ENCODE peak calls at places on chromosomes 1 and 21, in ten cellular contexts. One of them, this sample, is unnamed.

GRCh38 chr1:203765029-203765837 is at the start of gene LAX1:
- DNase-seq in mucosa of descending colon: no peak
- DNase-seq in A549: no peak
- DNase-seq in RWPE1: no peak
- DNase-seq in Peyer's patch: peak; percentile 82
- DNase-seq in AG10803: no peak
- DNase-seq in GM23338: no peak
- DNase-seq in stomach: peak; percentile 43
- DNase-seq in IMR-90: no peak
- DNase-seq in WTC11: no peak
- DNase-seq in this sample: no peak

GRCh38 chr1:182279724-182280506 is 111.7 kb downstream of the GLUL start:
- DNase-seq in WTC11: no peak
- DNase-seq in IMR-90: no peak
- DNase-seq in AG10803: peak; percentile 40
- DNase-seq in mucosa of descending colon: no peak
- DNase-seq in A549: no peak
- DNase-seq in Peyer's patch: no peak
- DNase-seq in GM23338: peak; percentile 50
- DNase-seq in RWPE1: no peak
- DNase-seq in stomach: no peak
- DNase-seq in this sample: no peak

GRCh38 chr1:26768755-26769154 is 19.0 kb upstream of the PIGV start:
- DNase-seq in IMR-90: peak; percentile 76
- DNase-seq in A549: no peak
- DNase-seq in WTC11: no peak
- DNase-seq in stomach: no peak
- DNase-seq in mucosa of descending colon: no peak
- DNase-seq in AG10803: peak; percentile 92
- DNase-seq in RWPE1: no peak
- DNase-seq in Peyer's patch: no peak
- DNase-seq in GM23338: no peak
- DNase-seq in this sample: no peak

GRCh38 chr1:13749543-13750307 is 49.7 kb downstream of the PRDM2 start:
- DNase-seq in A549: peak; percentile 12
- DNase-seq in AG10803: peak; percentile 49
- DNase-seq in stomach: peak; percentile 67
- DNase-seq in IMR-90: peak; percentile 36
- DNase-seq in GM23338: peak; percentile 69
- DNase-seq in mucosa of descending colon: peak; percentile 81
- DNase-seq in WTC11: peak; percentile 61
- DNase-seq in RWPE1: peak; percentile 42
- DNase-seq in Peyer's patch: peak; percentile 36
- DNase-seq in this sample: peak; percentile 79

GRCh38 chr21:35909456-35910178 is 150.7 kb downstream of the SETD4 start:
- DNase-seq in A549: no peak
- DNase-seq in AG10803: peak; percentile 58
- DNase-seq in WTC11: no peak
- DNase-seq in Peyer's patch: no peak
- DNase-seq in IMR-90: peak; percentile 21
- DNase-seq in stomach: no peak
- DNase-seq in mucosa of descending colon: no peak
- DNase-seq in RWPE1: no peak
- DNase-seq in GM23338: peak; percentile 13
- DNase-seq in this sample: no peak

GRCh38 chr1:234921266-234922062 is 207.2 kb downstream of the TOMM20 start:
- DNase-seq in A549: no peak
- DNase-seq in RWPE1: no peak
- DNase-seq in Peyer's patch: no peak
- DNase-seq in stomach: peak; percentile 75
- DNase-seq in WTC11: no peak
- DNase-seq in GM23338: no peak
- DNase-seq in IMR-90: peak; percentile 70
- DNase-seq in AG10803: peak; percentile 58
- DNase-seq in mucosa of descending colon: no peak
- DNase-seq in this sample: no peak

GRCh38 chr1:51648180-51649109 is 31.6 kb downstream of the OSBPL9 start:
- DNase-seq in WTC11: no peak
- DNase-seq in RWPE1: no peak
- DNase-seq in A549: no peak
- DNase-seq in Peyer's patch: no peak
- DNase-seq in AG10803: peak; percentile 59
- DNase-seq in IMR-90: peak; percentile 93
- DNase-seq in mucosa of descending colon: no peak
- DNase-seq in GM23338: peak; percentile 43
- DNase-seq in stomach: no peak
- DNase-seq in this sample: peak; percentile 48

GRCh38 chr1:36150296-36151132 is 1.2 kb upstream of the TRAPPC3 start:
- DNase-seq in stomach: peak; percentile 94
- DNase-seq in mucosa of descending colon: peak; percentile 96
- DNase-seq in Peyer's patch: peak; percentile 83
- DNase-seq in WTC11: peak; percentile 84
- DNase-seq in GM23338: peak; percentile 93
- DNase-seq in IMR-90: peak; percentile 95
- DNase-seq in A549: peak; percentile 82
- DNase-seq in AG10803: peak; percentile 96
- DNase-seq in RWPE1: peak; percentile 91
- DNase-seq in this sample: peak; percentile 91

DNA sequence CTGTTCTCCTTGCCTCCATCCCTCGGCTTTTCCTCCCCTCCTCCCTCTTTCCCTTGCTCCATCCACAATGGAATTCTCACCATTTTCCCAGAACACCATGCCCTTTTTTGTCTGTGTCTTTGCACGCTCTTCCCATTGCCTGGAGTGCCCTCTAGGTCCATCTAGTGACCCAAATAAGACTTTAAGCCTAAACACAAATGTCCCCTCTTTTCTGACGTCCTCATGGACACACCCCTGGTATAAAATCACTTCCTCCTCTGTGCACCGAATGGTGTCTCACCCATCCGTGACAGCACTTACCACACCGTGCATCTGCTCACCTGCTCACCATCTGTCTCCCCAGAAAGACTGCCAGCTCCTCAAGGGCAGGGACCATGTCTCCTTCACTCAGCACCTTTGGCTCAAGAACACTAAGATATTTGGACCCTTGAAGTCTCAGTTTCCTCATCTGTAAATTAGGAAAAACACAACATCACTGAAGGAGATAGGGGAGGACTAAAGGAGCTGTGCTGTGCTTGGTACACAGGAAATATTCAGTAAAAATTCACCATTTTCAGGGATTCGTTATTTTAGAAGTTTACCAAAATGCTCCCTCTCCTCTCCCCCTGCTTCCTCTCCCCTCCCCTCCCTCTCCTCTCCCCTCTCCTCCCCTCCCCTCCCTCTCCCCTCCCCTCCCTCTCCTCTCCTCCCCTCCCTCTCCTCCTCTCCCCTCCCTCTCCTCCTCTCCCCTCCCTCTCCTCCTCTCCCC is 23.7 kb upstream of the CPT2 start:
- DNase-seq in IMR-90: no peak
- DNase-seq in mucosa of descending colon: no peak
- DNase-seq in RWPE1: no peak
- DNase-seq in AG10803: peak; percentile 89
- DNase-seq in Peyer's patch: peak; percentile 31
- DNase-seq in GM23338: peak; percentile 39
- DNase-seq in WTC11: no peak
- DNase-seq in stomach: no peak
- DNase-seq in A549: peak; percentile 59
- DNase-seq in this sample: no peak
- TF ChIP-seq CTCF in IMR-90: peak; percentile 9
- TF ChIP-seq CTCF in mucosa of descending colon: no peak
- TF ChIP-seq CTCF in RWPE1: no peak
- TF ChIP-seq CTCF in AG10803: peak; percentile 64
- TF ChIP-seq CTCF in Peyer's patch: no peak
- TF ChIP-seq CTCF in GM23338: peak; percentile 51
- TF ChIP-seq CTCF in WTC11: no peak
- TF ChIP-seq CTCF in stomach: no peak
- TF ChIP-seq CTCF in A549: peak; percentile 45
- TF ChIP-seq CTCF in this sample: no peak

DNA sequence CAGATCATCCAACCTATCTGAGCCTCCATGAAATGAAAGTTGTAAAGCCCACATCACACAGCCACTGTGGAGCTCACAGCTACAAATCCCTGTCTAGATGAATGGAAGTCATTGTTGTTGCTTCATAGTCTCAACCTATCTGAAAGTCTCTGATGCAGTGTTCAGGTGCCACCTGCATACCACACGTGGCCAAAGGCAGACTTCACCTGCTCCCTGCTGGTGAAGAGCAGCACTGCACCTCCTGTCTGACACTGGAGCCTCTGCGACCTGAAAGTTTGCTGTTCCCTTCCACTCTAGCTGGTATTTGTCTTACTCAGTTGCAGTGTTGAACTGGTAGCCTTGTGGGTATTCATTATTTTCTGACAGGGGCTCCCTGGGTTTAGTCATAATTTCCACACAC is 18.4 kb downstream of the LORICRIN start:
- DNase-seq in IMR-90: no peak
- DNase-seq in AG10803: no peak
- DNase-seq in stomach: peak; percentile 51
- DNase-seq in Peyer's patch: no peak
- DNase-seq in mucosa of descending colon: no peak
- DNase-seq in RWPE1: no peak
- DNase-seq in GM23338: peak; percentile 87
- DNase-seq in A549: peak; percentile 33
- DNase-seq in WTC11: peak; percentile 78
- DNase-seq in this sample: no peak
- TF ChIP-seq CTCF in IMR-90: peak; percentile 4
- TF ChIP-seq CTCF in AG10803: peak; percentile 34
- TF ChIP-seq CTCF in stomach: peak; percentile 48
- TF ChIP-seq CTCF in Peyer's patch: peak; percentile 77
- TF ChIP-seq CTCF in mucosa of descending colon: peak; percentile 41
- TF ChIP-seq CTCF in RWPE1: peak; percentile 52
- TF ChIP-seq CTCF in GM23338: peak; percentile 93
- TF ChIP-seq CTCF in A549: peak; percentile 32
- TF ChIP-seq CTCF in WTC11: peak; percentile 88
- TF ChIP-seq CTCF in this sample: peak; percentile 78

GRCh38 chr1:23174383-23175110 is 5.9 kb upstream of the LUZP1 start:
- DNase-seq in RWPE1: no peak
- DNase-seq in AG10803: no peak
- DNase-seq in mucosa of descending colon: no peak
- DNase-seq in GM23338: no peak
- DNase-seq in WTC11: no peak
- DNase-seq in IMR-90: no peak
- DNase-seq in Peyer's patch: no peak
- DNase-seq in A549: no peak
- DNase-seq in stomach: no peak
- DNase-seq in this sample: no peak

GRCh38 chr1:23177438-23178380 is 9.1 kb upstream of the LUZP1 start:
- DNase-seq in AG10803: peak; percentile 81
- DNase-seq in WTC11: peak; percentile 82
- DNase-seq in IMR-90: peak; percentile 75
- DNase-seq in RWPE1: peak; percentile 76
- DNase-seq in GM23338: peak; percentile 85
- DNase-seq in Peyer's patch: peak; percentile 77
- DNase-seq in stomach: peak; percentile 64
- DNase-seq in mucosa of descending colon: peak; percentile 81
- DNase-seq in A549: no peak
- DNase-seq in this sample: peak; percentile 46

GRCh38 chr1:23177031-23177430 is 8.4 kb upstream of the LUZP1 start:
- DNase-seq in GM23338: no peak
- DNase-seq in A549: no peak
- DNase-seq in RWPE1: no peak
- DNase-seq in AG10803: no peak
- DNase-seq in WTC11: no peak
- DNase-seq in mucosa of descending colon: no peak
- DNase-seq in IMR-90: no peak
- DNase-seq in stomach: no peak
- DNase-seq in Peyer's patch: no peak
- DNase-seq in this sample: no peak

GRCh38 chr1:23178414-23178813 is 9.8 kb upstream of the LUZP1 start:
- DNase-seq in WTC11: no peak
- DNase-seq in GM23338: no peak
- DNase-seq in A549: no peak
- DNase-seq in mucosa of descending colon: no peak
- DNase-seq in Peyer's patch: no peak
- DNase-seq in RWPE1: no peak
- DNase-seq in AG10803: no peak
- DNase-seq in stomach: no peak
- DNase-seq in IMR-90: no peak
- DNase-seq in this sample: no peak

DNA sequence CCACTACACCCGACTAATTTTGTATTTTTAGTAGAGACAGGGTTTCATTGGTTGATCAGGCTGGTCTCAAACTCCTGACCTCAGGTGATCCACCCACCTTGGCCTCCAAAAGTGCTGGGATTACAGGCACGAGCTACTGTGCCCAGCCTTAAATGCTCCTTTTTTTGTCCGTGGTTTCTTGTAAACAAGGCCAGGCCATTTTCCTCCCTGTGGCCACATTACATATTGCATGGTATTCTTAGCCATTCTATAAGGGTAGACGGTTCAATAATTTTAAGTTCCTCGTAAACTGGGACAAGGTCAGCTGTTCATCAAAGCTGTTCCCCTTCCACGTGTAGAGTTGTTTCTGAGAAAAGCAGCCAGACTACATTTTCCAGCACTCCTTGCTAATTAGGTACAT is 10.3 kb upstream of the LUZP1 start:
- DNase-seq in GM23338: peak; percentile 52
- DNase-seq in RWPE1: no peak
- DNase-seq in IMR-90: peak; percentile 38
- DNase-seq in A549: no peak
- DNase-seq in Peyer's patch: no peak
- DNase-seq in WTC11: no peak
- DNase-seq in stomach: no peak
- DNase-seq in AG10803: no peak
- DNase-seq in mucosa of descending colon: no peak
- DNase-seq in this sample: no peak
- TF ChIP-seq CTCF in GM23338: no peak
- TF ChIP-seq CTCF in RWPE1: no peak
- TF ChIP-seq CTCF in IMR-90: peak; percentile 40
- TF ChIP-seq CTCF in A549: no peak
- TF ChIP-seq CTCF in Peyer's patch: peak; percentile 44
- TF ChIP-seq CTCF in WTC11: no peak
- TF ChIP-seq CTCF in stomach: peak; percentile 19
- TF ChIP-seq CTCF in AG10803: peak; percentile 53
- TF ChIP-seq CTCF in mucosa of descending colon: no peak
- TF ChIP-seq CTCF in this sample: peak; percentile 9

GRCh38 chr1:155042789-155043188 is 8.3 kb upstream of the ADAM15 start:
- DNase-seq in IMR-90: no peak
- DNase-seq in AG10803: no peak
- DNase-seq in Peyer's patch: no peak
- DNase-seq in A549: no peak
- DNase-seq in mucosa of descending colon: no peak
- DNase-seq in WTC11: no peak
- DNase-seq in GM23338: no peak
- DNase-seq in stomach: no peak
- DNase-seq in RWPE1: no peak
- DNase-seq in this sample: no peak

GRCh38 chr1:155048449-155049334 is 2.4 kb upstream of the ADAM15 start:
- DNase-seq in AG10803: no peak
- DNase-seq in A549: no peak
- DNase-seq in mucosa of descending colon: no peak
- DNase-seq in GM23338: no peak
- DNase-seq in IMR-90: no peak
- DNase-seq in Peyer's patch: no peak
- DNase-seq in WTC11: no peak
- DNase-seq in stomach: no peak
- DNase-seq in RWPE1: no peak
- DNase-seq in this sample: no peak

GRCh38 chr1:155043793-155044192 is 7.3 kb upstream of the ADAM15 start:
- DNase-seq in mucosa of descending colon: no peak
- DNase-seq in Peyer's patch: no peak
- DNase-seq in RWPE1: no peak
- DNase-seq in A549: no peak
- DNase-seq in IMR-90: no peak
- DNase-seq in WTC11: no peak
- DNase-seq in GM23338: no peak
- DNase-seq in stomach: peak; percentile 50
- DNase-seq in AG10803: no peak
- DNase-seq in this sample: no peak

GRCh38 chr1:155043259-155043658 is 7.9 kb upstream of the ADAM15 start:
- DNase-seq in A549: no peak
- DNase-seq in WTC11: no peak
- DNase-seq in GM23338: no peak
- DNase-seq in mucosa of descending colon: peak; percentile 86
- DNase-seq in stomach: peak; percentile 55
- DNase-seq in AG10803: no peak
- DNase-seq in RWPE1: no peak
- DNase-seq in IMR-90: no peak
- DNase-seq in Peyer's patch: no peak
- DNase-seq in this sample: no peak

DNA sequence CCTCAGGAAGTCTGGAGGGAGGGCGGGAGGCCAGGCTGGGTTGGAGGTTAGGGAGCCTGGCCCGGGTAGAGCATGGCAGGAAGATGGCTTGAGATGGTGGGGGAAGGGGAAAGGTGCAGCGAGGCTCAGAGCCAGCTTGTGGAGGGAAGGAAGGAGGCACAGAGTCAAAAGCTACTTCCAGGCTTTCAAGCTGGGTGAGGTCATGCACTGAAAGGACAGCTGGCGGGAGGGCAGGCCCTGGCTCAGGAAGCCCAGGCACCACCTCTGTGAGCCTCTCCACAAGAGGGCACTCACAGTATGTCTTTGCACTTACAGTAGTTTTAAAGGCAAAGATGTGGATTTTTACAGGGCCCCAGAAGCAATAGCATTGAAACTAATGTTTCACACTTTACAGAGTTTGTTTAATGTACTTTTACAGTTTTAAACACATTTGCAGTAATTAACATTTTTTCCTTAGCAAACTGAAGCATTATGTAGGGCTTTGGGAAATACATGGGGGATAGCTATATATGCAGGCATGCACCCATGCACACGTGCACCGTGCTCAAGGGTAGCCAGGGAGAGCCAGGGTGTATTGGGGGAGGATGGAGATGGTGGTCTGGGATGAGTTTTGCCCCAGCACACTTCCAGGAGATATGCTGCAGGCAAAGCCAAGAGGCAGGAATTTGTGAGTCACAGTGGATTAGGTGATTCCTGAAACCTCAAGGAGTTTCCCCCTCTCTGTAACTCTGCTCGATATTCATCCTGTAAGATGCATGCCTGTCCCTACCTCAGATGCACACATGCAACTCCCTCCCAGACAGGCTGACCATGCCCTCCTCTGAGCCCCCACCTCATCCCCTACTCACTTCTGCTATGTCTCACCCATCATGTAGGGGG is 6.1 kb upstream of the ADAM15 start:
- DNase-seq in Peyer's patch: peak; percentile 59
- DNase-seq in GM23338: peak; percentile 93
- DNase-seq in WTC11: peak; percentile 77
- DNase-seq in RWPE1: peak; percentile 66
- DNase-seq in mucosa of descending colon: peak; percentile 87
- DNase-seq in AG10803: peak; percentile 84
- DNase-seq in A549: peak; percentile 88
- DNase-seq in stomach: peak; percentile 88
- DNase-seq in IMR-90: peak; percentile 75
- DNase-seq in this sample: peak; percentile 84
- TF ChIP-seq CTCF in Peyer's patch: peak; percentile 88
- TF ChIP-seq CTCF in GM23338: peak; percentile 86
- TF ChIP-seq CTCF in WTC11: no peak
- TF ChIP-seq CTCF in RWPE1: peak; percentile 74
- TF ChIP-seq CTCF in mucosa of descending colon: peak; percentile 75
- TF ChIP-seq CTCF in AG10803: peak; percentile 85
- TF ChIP-seq CTCF in A549: peak; percentile 73
- TF ChIP-seq CTCF in stomach: peak; percentile 78
- TF ChIP-seq CTCF in IMR-90: peak; percentile 82
- TF ChIP-seq CTCF in this sample: peak; percentile 75

This sample was measured in CD14-positive monocyte.